ENCODE peak calls at places on chromosomes 4 and X, in five cellular contexts. M is cardiac muscle cell, Q is psoas muscle, N is left lung, U is choroid plexus epithelial cell. T is an unnamed sample.

GRCh38 chr4:138192113-138192512 is 50.0 kb downstream of the SLC7A11 start:
- DNase-seq in Q (no peak), M (no peak), N (no peak), U (no peak), T (peak; percentile 25)

GRCh38 chr4:83128235-83128929 is 13.9 kb upstream of the PLAC8 start:
- DNase-seq in Q (no peak), M (peak; percentile 91), U (peak; percentile 96), N (no peak), T (no peak)

GRCh38 chrX:154440623-154441357 is 3.2 kb upstream of the FAM50A start:
- DNase-seq in N (no peak), U (no peak), Q (no peak), M (no peak), T (no peak)

GRCh38 chr4:110508827-110509446 is 33.0 kb downstream of the ENPEP start:
- DNase-seq in N (no peak), U (peak; percentile 80), M (peak; percentile 69), Q (no peak), T (no peak)

GRCh38 chrX:372856-373640 is 13.7 kb downstream of the PPP2R3B start:
- DNase-seq in M (peak; percentile 29), U (peak; percentile 48), Q (no peak), N (peak; percentile 62), T (no peak)

GRCh38 chr4:176320976-176321361 is 1.2 kb downstream of the SPCS3 start:
- DNase-seq in U (no peak), M (peak; percentile 24), Q (no peak), N (no peak), T (no peak)

GRCh38 chr4:142567199-142567598 is 278.9 kb downstream of the INPP4B start:
- DNase-seq in U (no peak), Q (no peak), N (no peak), M (no peak), T (no peak)

GRCh38 chr4:65589331-65589730 is 81.0 kb downstream of the EPHA5 start:
- DNase-seq in Q (no peak), M (no peak), N (no peak), U (no peak), T (no peak)

GRCh38 chr4:8544741-8545438 is 35.3 kb upstream of the GPR78 start:
- DNase-seq in Q (no peak), N (no peak), M (peak; percentile 73), U (peak; percentile 58), T (no peak)

GRCh38 chr4:113101669-113102068 is 52.2 kb downstream of the ANK2 start:
- DNase-seq in Q (no peak), U (peak; percentile 3), N (no peak), M (peak; percentile 3), T (no peak)

GRCh38 chr4:91280551-91281290 is 1023.0 kb upstream of the GRID2 start:
- DNase-seq in N (no peak), M (no peak), U (no peak), Q (no peak), T (no peak)

GRCh38 chrX:9646471-9647038 is 119.1 kb downstream of the GPR143 start:
- DNase-seq in Q (no peak), N (no peak), U (no peak), M (peak; percentile 41), T (no peak)

GRCh38 chr4:74632634-74633033 is 161.7 kb downstream of the BTC start:
- DNase-seq in U (peak; percentile 99), N (no peak), Q (no peak), M (peak; percentile 98), T (peak; percentile 86)

GRCh38 chr4:70544279-70544870 is 26.0 kb downstream of the AMTN start:
- DNase-seq in M (peak; percentile 24), N (no peak), U (peak; percentile 56), Q (no peak), T (no peak)

GRCh38 chr4:40247350-40247749 is 50.5 kb downstream of the RHOH start:
- DNase-seq in U (no peak), M (no peak), N (no peak), Q (no peak), T (no peak)

GRCh38 chrX:23699636-23700194 is 32.4 kb downstream of the PRDX4 start:
- DNase-seq in U (peak; percentile 2), N (no peak), M (peak; percentile 62), Q (no peak), T (no peak)

GRCh38 chr4:146915132-146915531 is 30.5 kb downstream of the TTC29 start:
- DNase-seq in Q (no peak), U (no peak), M (no peak), N (no peak), T (no peak)

GRCh38 chr4:166014411-166014810 is 141.4 kb downstream of the TLL1 start:
- DNase-seq in N (no peak), Q (no peak), U (no peak), M (no peak), T (no peak)

GRCh38 chr4:101356928-101357327 is 9.6 kb upstream of the PPP3CA start:
- DNase-seq in U (peak; percentile 95), Q (no peak), M (peak; percentile 87), N (no peak), T (peak; percentile 89)

GRCh38 chr4:102623622-102624021 is 122.5 kb downstream of the NFKB1 start:
- DNase-seq in Q (no peak), U (peak; percentile 85), M (peak; percentile 77), N (no peak), T (peak; percentile 56)

GRCh38 chr4:133147365-133147821 is 1.7 kb upstream of the PCDH10 start:
- DNase-seq in U (peak; percentile 17), M (peak; percentile 8), Q (no peak), N (no peak), T (no peak)

GRCh38 chr4:85658766-85659439 is 184.0 kb downstream of the ARHGAP24 start:
- DNase-seq in Q (no peak), N (no peak), M (peak; percentile 38), U (no peak), T (no peak)

GRCh38 chr4:87575983-87576382 is 32.3 kb upstream of the DSPP start:
- DNase-seq in U (no peak), M (no peak), N (no peak), Q (no peak), T (no peak)

GRCh38 chr4:122305853-122306252 is 73.0 kb upstream of the ADAD1 start:
- DNase-seq in U (no peak), N (no peak), M (no peak), Q (no peak), T (no peak)

GRCh38 chr4:79576480-79576803 is 168.4 kb upstream of the GK2 start:
- DNase-seq in M (peak; percentile 68), Q (no peak), U (peak; percentile 59), N (no peak), T (peak; percentile 9)

GRCh38 chr4:166197166-166197565 is 324.1 kb downstream of the TLL1 start:
- DNase-seq in Q (no peak), U (no peak), N (no peak), M (no peak), T (no peak)

GRCh38 chr4:48178931-48179330 is 44.9 kb upstream of the TXK start:
- DNase-seq in N (no peak), Q (no peak), M (no peak), U (no peak), T (no peak)

GRCh38 chr4:109164011-109164410 is 138.4 kb downstream of the COL25A1 start:
- DNase-seq in Q (no peak), M (peak; percentile 67), N (no peak), U (peak; percentile 68), T (no peak)

GRCh38 chr4:89617256-89617655 is 219.7 kb downstream of the SNCA start:
- DNase-seq in M (no peak), N (no peak), U (peak; percentile 13), Q (no peak), T (peak; percentile 26)

GRCh38 chrX:8801041-8801599 is at the start of gene FAM9A:
- DNase-seq in U (no peak), N (no peak), Q (no peak), M (no peak), T (no peak)

GRCh38 chrX:66638591-66639500 is at the start of gene EDA2R:
- DNase-seq in U (peak; percentile 93), N (no peak), Q (no peak), M (peak; percentile 80), T (peak; percentile 85)

DNA sequence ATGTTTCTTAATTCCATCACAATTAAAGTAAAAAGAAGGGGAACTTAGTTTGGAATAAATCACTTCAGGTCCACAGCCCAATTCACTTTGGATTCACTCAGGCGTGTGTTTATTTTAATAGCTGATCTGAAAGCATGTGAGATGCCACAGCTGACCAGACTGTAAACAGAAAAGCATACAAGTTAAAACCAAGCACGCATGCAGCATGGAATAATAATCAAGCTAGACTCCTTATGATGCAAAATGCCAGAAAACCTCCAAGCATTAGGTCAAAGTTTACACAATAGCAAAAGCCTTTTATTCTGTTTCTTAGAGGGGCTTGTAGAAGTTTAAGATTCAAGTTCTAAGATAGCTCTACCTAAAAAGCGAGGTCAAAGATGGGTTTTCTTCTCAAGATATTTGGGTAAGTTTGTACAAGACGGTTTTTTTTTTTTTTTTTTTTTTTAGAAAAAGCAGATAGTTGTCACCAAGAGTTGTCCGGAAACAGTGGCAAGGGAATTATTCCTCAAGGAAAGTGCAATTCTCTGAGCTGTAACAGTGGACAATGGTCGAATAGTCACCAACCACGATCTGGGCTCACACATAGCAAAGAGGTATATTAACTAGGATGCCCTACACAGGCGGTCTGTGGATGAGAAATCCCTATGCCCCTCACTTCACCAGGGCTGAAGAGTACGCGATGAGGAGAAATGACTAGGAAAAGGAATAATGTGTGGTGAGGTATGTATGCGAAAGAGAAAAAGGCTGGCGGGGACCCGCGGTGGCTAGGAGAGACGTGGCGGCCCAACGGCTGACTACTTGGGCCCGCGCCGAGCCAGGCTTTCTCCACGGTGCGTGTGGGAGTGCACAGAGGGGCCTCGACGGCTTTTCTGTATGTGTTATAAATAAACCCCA is 680 bp upstream of the PRRG1 start:
- DNase-seq in N (no peak), Q (no peak), U (peak; percentile 70), M (peak; percentile 23), T (no peak)
- H3K4me3 ChIP-seq in N (peak overlapping the region; percentile 51), Q (peak overlapping the region; percentile 78), U (peak overlapping the region; percentile 38), M (peak overlapping the region; percentile 63), T (peak overlapping the region; percentile 67)

DNA sequence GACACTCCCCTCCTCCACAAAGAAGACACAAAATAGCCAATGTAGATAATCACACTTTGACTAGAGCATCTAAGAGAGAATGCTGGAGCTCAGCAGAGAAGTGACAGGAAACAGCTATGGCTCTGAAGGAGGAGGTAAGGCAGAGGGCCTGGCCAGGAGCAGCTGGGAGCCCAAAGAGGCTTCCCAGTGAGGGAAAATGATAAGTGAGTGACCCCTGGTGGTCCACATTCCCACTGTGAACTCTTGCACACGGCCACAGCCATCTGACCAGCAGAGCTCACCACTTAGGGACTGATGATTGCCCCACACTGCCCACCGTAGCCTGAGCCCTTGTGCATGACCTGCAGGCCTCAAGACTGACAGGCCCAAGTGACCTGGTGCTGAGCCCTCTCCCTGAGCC is 162.7 kb upstream of the GALNTL6 start:
- DNase-seq in M (no peak), N (no peak), U (no peak), Q (no peak), T (no peak)
- TF ChIP-seq CTCF in M (no peak), N (no peak), U (no peak), Q (no peak), T (no peak)

GRCh38 chr4:38762560-38762959 is 20.2 kb downstream of the TLR10 start:
- DNase-seq in Q (no peak), M (no peak), U (no peak), N (no peak), T (no peak)
- H3K4me3 ChIP-seq in Q (no peak overlapping the region), M (no peak overlapping the region), U (no peak overlapping the region), N (no peak overlapping the region), T (no peak overlapping the region)

DNA sequence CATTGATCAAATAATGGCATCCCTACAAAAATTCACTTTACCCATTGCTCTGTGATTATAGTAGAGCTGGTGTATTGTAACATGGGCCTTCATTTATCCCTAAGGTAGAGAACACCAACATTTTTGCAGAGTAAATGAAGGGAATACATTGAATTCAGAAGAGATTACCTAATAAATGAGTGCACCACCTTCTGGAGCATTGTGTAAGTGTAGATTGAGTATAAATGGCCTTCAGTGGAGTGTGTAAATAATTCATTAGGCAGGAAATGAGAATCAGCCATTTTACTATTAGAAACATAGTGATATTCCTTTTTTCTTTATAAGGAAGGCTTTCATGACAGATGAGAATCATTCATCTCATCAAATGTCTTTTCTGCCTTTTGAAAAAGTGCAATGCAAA is 155.8 kb downstream of the FAM47B start:
- DNase-seq in M (peak; percentile 19), Q (no peak), U (peak; percentile 42), N (no peak), T (no peak)
- TF ChIP-seq CTCF in M (no peak), Q (no peak), U (peak; percentile 38), N (no peak), T (no peak)